ENCODE peak calls at places on chromosomes 6 and 20, in five cellular contexts. L, W, R, C and H are unnamed samples.

GRCh38 chr6:33417127-33417902 is 592 bp downstream of the CUTA start:
- DNase-seq in L (peak; percentile 72), W (peak; percentile 66), R (no peak), C (peak; percentile 26), H (peak; percentile 61)

GRCh38 chr6:169366177-169366901 is 112.7 kb upstream of the THBS2 start:
- DNase-seq in L (no peak), W (no peak), R (no peak), C (no peak), H (no peak)

GRCh38 chr6:158568549-158568948 is 8.7 kb downstream of the TMEM181 start:
- DNase-seq in L (peak; percentile 29), W (no peak), R (no peak), C (no peak), H (no peak)

GRCh38 chr6:49733680-49734079 is 10.5 kb downstream of the CRISP3 start:
- DNase-seq in L (no peak), W (no peak), R (no peak), C (no peak), H (no peak)

GRCh38 chr6:44073612-44074382 is 53.5 kb downstream of the MRPL14 start:
- DNase-seq in L (no peak), W (no peak), R (peak; percentile 66), C (peak; percentile 53), H (no peak)

GRCh38 chr20:14888172-14888571 is 550.8 kb upstream of the FLRT3 start:
- DNase-seq in L (no peak), W (no peak), R (peak; percentile 33), C (no peak), H (no peak)

GRCh38 chr20:61766921-61767610 is 298.6 kb downstream of the TAF4 start:
- DNase-seq in L (no peak), W (no peak), R (no peak), C (no peak), H (no peak)

GRCh38 chr20:58077282-58077681 is 151.2 kb downstream of the ANKRD60 start:
- DNase-seq in L (no peak), W (no peak), R (no peak), C (no peak), H (no peak)

GRCh38 chr20:23435675-23436539 is 3.6 kb upstream of the CSTL1 start:
- DNase-seq in L (no peak), W (no peak), R (peak; percentile 60), C (no peak), H (peak; percentile 42)

DNA sequence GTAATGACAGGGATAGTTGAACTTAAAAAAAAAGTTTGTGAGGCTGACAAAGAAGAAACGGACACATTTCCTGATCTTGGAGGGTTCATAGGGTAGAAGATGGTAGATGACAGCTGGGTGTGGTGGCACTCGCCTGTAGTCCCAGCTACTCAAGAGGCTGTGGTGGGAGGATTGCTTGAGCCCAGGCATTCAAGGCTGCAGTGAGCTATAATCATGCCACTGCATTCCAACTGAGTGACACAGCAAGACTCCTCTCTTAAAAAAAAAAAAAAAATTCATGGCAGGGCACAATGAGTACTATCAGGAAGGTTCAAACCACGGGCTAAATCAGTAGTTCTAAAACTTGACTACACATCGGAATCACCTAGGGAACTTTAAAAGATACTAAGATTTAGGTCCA is 2.0 kb upstream of the MICA start:
- DNase-seq in L (no peak), W (peak; percentile 79), R (no peak), C (no peak), H (peak; percentile 55)
- H3K4me3 ChIP-seq in L (no peak overlapping the region), W (peak overlapping the region; percentile 97), R (peak overlapping the region; percentile 54), C (peak overlapping the region; percentile 84), H (peak overlapping the region; percentile 89)

DNA sequence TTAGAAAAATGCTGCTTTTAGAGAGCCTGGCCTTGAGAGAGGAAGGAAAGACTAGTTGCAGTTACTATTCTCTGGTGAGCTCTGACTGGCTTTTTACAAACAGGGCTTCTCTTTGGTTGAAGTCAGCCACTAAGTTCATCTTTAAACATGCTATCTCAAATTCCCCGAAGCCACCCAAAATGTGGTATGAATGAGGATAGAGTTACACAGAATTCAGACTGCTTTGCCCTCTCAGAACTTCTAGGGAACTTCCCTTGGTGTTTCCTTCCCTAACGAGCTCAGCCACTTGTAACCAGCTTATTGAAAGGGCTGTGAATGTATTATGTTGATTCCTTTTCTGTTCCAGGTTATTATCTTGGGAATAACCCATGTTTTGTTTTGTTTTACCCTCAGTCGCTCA is 73.5 kb downstream of the EFHC1 start:
- DNase-seq in L (no peak), W (no peak), R (no peak), C (no peak), H (no peak)
- TF ChIP-seq EZH2phosphoT487 in L (no peak), W (no peak), R (no peak), C (no peak), H (no peak)

DNA sequence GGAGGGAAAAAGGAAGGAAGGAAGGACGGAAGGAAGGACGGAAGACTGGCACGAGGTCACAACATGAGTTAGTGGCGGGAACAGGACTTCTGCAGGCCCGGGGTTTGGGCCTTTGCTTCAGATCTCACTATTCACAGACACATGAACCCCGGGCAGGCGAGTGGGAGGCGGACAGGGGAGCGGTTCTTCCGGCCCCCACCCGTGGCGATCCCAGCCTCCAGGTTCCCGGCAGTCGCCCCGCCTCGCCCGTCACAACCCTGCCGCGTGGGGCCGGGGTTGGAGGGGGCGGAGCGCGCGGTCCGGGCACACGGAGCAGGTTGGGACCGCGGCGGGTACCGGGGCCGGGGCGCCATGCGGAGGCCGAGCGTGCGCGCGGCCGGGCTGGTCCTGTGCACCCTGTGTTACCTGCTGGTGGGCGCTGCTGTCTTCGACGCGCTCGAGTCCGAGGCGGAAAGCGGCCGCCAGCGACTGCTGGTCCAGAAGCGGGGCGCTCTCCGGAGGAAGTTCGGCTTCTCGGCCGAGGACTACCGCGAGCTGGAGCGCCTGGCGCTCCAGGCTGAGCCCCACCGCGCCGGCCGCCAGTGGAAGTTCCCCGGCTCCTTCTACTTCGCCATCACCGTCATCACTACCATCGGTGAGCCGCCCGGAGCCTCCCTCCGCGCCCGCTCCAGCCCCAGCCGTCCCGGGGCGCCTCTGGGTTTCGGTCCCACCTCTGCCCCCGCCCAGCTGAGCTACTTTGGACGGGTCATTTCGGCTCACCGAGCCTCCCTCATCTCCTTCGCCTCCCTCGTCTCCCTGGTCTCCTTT is at the start of gene KCNK15:
- DNase-seq in L (peak; percentile 68), W (peak; percentile 16), R (peak; percentile 71), C (peak; percentile 73), H (peak; percentile 60)
- H3K4me3 ChIP-seq in L (peak within 1 kb of the TSS; percentile 52), W (peak within 1 kb of the TSS; percentile 70), R (peak within 1 kb of the TSS; percentile 45), C (peak within 1 kb of the TSS; percentile 83), H (peak within 1 kb of the TSS; percentile 47)

DNA sequence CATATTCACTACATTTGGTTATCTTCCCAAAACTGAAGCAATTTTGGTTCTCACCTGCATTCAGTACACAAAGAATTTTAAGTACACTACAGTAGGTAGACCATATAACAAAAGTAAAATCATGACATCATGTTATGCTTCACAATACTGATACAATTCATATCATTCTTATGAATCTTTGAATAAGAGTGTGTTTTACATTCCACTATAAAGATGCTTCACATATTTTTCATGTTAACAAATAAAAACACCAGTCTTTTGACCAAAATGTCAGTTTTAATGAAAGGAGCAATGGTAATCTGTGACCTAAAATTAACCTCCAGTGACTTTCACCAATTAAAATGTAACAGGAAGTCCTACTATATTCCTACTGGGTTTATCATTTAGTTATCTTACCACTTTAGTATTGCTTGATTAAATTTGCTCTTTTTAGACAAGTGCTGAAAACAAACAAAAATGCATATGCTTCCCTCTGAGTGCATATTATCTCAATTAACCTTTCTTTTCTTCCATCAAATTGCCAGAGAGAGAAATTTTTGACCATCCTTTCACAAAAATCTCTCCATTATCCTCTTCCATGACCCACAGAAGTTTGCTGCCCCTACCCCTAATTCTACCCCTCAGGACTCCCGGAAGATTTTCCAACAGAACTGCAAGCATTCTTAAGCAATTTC is 49.3 kb downstream of the PHIP start:
- DNase-seq in L (no peak), W (no peak), R (no peak), C (no peak), H (no peak)
- TF ChIP-seq EZH2phosphoT487 in L (no peak), W (no peak), R (no peak), C (no peak), H (no peak)